ENCODE peak calls at places on chromosomes 3 and 15, in seven cellular contexts. E is activated CD8-positive, alpha-beta memory T cell treated with anti-CD3 and anti-CD28 coated beads, Interleukin-2, amount 10 ng/mL, durations not matched to agents 7 days and 5 days; S is H54; H is AG08395; Y is stimulated activated CD4-positive, alpha-beta T cell treated with anti-CD3 and anti-CD28 coated beads, Interleukin-2, amount 100 ng/mL, for 24 hours; K is omental fat pad; L is left colon. X is an unnamed sample.

GRCh38 chr3:160126761-160127160 is 98.5 kb upstream of the C3orf80 start:
- DNase-seq in E (no peak), S (no peak), H (no peak), Y (no peak), K (no peak), L (no peak), X (no peak)

GRCh38 chr3:187932530-187932929 is 187.3 kb upstream of the BCL6 start:
- DNase-seq in E (no peak), S (no peak), H (no peak), Y (no peak), K (no peak), L (no peak), X (no peak)

GRCh38 chr15:90201944-90202375 is 830 bp downstream of the SEMA4B start:
- DNase-seq in E (no peak), S (no peak), H (no peak), Y (no peak), K (no peak), L (no peak), X (no peak)

GRCh38 chr3:62622553-62623174 is 249.3 kb upstream of the FEZF2 start:
- DNase-seq in E (no peak), S (no peak), H (peak), Y (no peak), K (no peak), L (no peak), X (no peak)

GRCh38 chr3:29240248-29240647 is 40.6 kb upstream of the RBMS3 start:
- DNase-seq in E (no peak), S (no peak), H (peak), Y (no peak), K (no peak), L (no peak), X (no peak)

GRCh38 chr3:173977747-173978146 is 580.2 kb downstream of the NLGN1 start:
- DNase-seq in E (no peak), S (no peak), H (peak), Y (no peak), K (no peak), L (no peak), X (no peak)

GRCh38 chr15:82951472-82952155 is 906 bp downstream of the HOMER2 start:
- DNase-seq in E (no peak), S (no peak), H (peak), Y (no peak), K (no peak), L (no peak), X (no peak)

GRCh38 chr3:45029661-45030060 is 3.6 kb downstream of the CLEC3B start:
- DNase-seq in E (no peak), S (no peak), H (peak), Y (no peak), K (no peak), L (no peak), X (no peak)

GRCh38 chr3:135982404-135982761 is 16.9 kb downstream of the PPP2R3A start:
- DNase-seq in E (no peak), S (no peak), H (no peak), Y (no peak), K (no peak), L (no peak), X (no peak)

GRCh38 chr15:89631902-89632264 is 23.4 kb downstream of the KIF7 start:
- DNase-seq in E (peak), S (no peak), H (no peak), Y (no peak), K (no peak), L (no peak), X (no peak)

GRCh38 chr3:101687142-101687931 is 819 bp upstream of the RPL24 start:
- DNase-seq in E (no peak), S (no peak), H (no peak), Y (no peak), K (no peak), L (no peak), X (no peak)

GRCh38 chr15:75721462-75721922 is 8.8 kb upstream of the CSPG4 start:
- DNase-seq in E (no peak), S (no peak), H (no peak), Y (no peak), K (no peak), L (no peak), X (no peak)

GRCh38 chr3:160319322-160319721 is 79.7 kb downstream of the IFT80 start:
- DNase-seq in E (no peak), S (no peak), H (no peak), Y (no peak), K (no peak), L (no peak), X (no peak)

GRCh38 chr3:46845860-46846623 is 17.2 kb downstream of the MYL3 start:
- DNase-seq in E (peak), S (peak), H (peak), Y (peak), K (peak), L (peak), X (peak)

GRCh38 chr15:57634290-57634689 is 42.6 kb downstream of the MYZAP start:
- DNase-seq in E (no peak), S (no peak), H (no peak), Y (no peak), K (no peak), L (no peak), X (no peak)

GRCh38 chr3:139764936-139765335 is 87.2 kb upstream of the NMNAT3 start:
- DNase-seq in E (no peak), S (no peak), H (peak), Y (no peak), K (no peak), L (no peak), X (no peak)

GRCh38 chr3:10867384-10867783 is 51.4 kb downstream of the SLC6A11 start:
- DNase-seq in E (no peak), S (peak), H (no peak), Y (no peak), K (no peak), L (no peak), X (no peak)

GRCh38 chr3:140922634-140923033 is 19.0 kb upstream of the SLC25A36 start:
- DNase-seq in E (no peak), S (peak), H (peak), Y (no peak), K (no peak), L (no peak), X (no peak)

GRCh38 chr3:9781978-9782575 is 10.2 kb downstream of the TADA3 start:
- DNase-seq in E (no peak), S (no peak), H (no peak), Y (no peak), K (no peak), L (no peak), X (no peak)

GRCh38 chr15:40345225-40345866 is 4.6 kb upstream of the CCDC9B start:
- DNase-seq in E (no peak), S (no peak), H (no peak), Y (no peak), K (no peak), L (no peak), X (no peak)

GRCh38 chr3:38805765-38806386 is 10.1 kb downstream of the SCN10A start:
- DNase-seq in E (peak), S (peak), H (peak), Y (peak), K (no peak), L (no peak), X (no peak)

GRCh38 chr3:184685646-184686045 is 26.2 kb downstream of the MAGEF1 start:
- DNase-seq in E (no peak), S (no peak), H (no peak), Y (no peak), K (no peak), L (no peak), X (no peak)

GRCh38 chr15:89998141-89998661 is 2.9 kb upstream of the ZNF710 start:
- DNase-seq in E (no peak), S (peak), H (peak), Y (no peak), K (no peak), L (no peak), X (no peak)

GRCh38 chr15:77617507-77618285 is 15.0 kb downstream of the LINGO1 start:
- DNase-seq in E (no peak), S (no peak), H (no peak), Y (no peak), K (no peak), L (no peak), X (no peak)

GRCh38 chr3:139935071-139935865 is at the start of gene CLSTN2:
- DNase-seq in E (no peak), S (no peak), H (peak), Y (peak), K (peak), L (peak), X (no peak)

GRCh38 chr3:72004749-72005292 is 219.9 kb upstream of the PROK2 start:
- DNase-seq in E (no peak), S (peak), H (peak), Y (no peak), K (peak), L (no peak), X (no peak)

GRCh38 chr3:124117486-124117885 is 125.6 kb upstream of the ROPN1 start:
- DNase-seq in E (no peak), S (peak), H (peak), Y (no peak), K (no peak), L (no peak), X (no peak)

GRCh38 chr3:51539291-51539891 is 872 bp downstream of the RAD54L2 start:
- DNase-seq in E (peak), S (peak), H (peak), Y (peak), K (peak), L (peak), X (no peak)

GRCh38 chr15:97968380-97968779 is 7.9 kb downstream of the ARRDC4 start:
- DNase-seq in E (no peak), S (no peak), H (peak), Y (no peak), K (no peak), L (no peak), X (no peak)